ENCODE peak calls at places on chromosomes 12 and 14, in four cellular contexts. D is K562, B is HepG2, K is GM12878. O is an unnamed sample.

GRCh38 chr14:92549853-92550244 is 36.3 kb downstream of the RIN3 start:
- DNase-seq in D (no peak), B (no peak), K (no peak), O (no peak)

GRCh38 chr12:118980407-118981014 is 830 bp upstream of the SRRM4 start:
- DNase-seq in D (no peak), B (no peak), K (no peak), O (peak; percentile 67)

GRCh38 chr12:6336859-6337744 is 4.8 kb downstream of the TNFRSF1A start:
- DNase-seq in D (peak; percentile 29), B (no peak), K (no peak), O (peak; percentile 30)

GRCh38 chr12:61011767-61012423 is 1248.3 kb upstream of the USP15 start:
- DNase-seq in D (no peak), B (no peak), K (no peak), O (no peak)

GRCh38 chr12:120238839-120239445 is 26.6 kb downstream of the PXN start:
- DNase-seq in D (no peak), B (no peak), K (no peak), O (no peak)

GRCh38 chr12:127558363-127558762 is 708.6 kb upstream of the TMEM132C start:
- DNase-seq in D (no peak), B (no peak), K (no peak), O (no peak)

GRCh38 chr12:77685112-77685511 is 145.6 kb upstream of the NAV3 start:
- DNase-seq in D (no peak), B (peak; percentile 56), K (peak; percentile 7), O (peak; percentile 58)

GRCh38 chr12:116861331-116861730 is 19.9 kb downstream of the HRK start:
- DNase-seq in D (peak; percentile 22), B (no peak), K (peak; percentile 43), O (no peak)

GRCh38 chr12:563250-563781 is 99.9 kb downstream of the NINJ2 start:
- DNase-seq in D (no peak), B (no peak), K (no peak), O (no peak)

GRCh38 chr12:113846275-113846674 is 119.8 kb downstream of the RBM19 start:
- DNase-seq in D (no peak), B (no peak), K (no peak), O (no peak)

GRCh38 chr12:28239918-28240317 is 49.7 kb downstream of the CCDC91 start:
- DNase-seq in D (no peak), B (no peak), K (no peak), O (no peak)

GRCh38 chr14:104341532-104342434 is 203.4 kb downstream of the KIF26A start:
- DNase-seq in D (peak; percentile 83), B (peak; percentile 64), K (no peak), O (peak; percentile 86)

GRCh38 chr12:124566181-124567034 is 1.0 kb downstream of the NCOR2 start:
- DNase-seq in D (peak; percentile 84), B (peak; percentile 67), K (no peak), O (peak; percentile 82)

GRCh38 chr12:105291531-105291930 is 39.0 kb upstream of the C12orf75 start:
- DNase-seq in D (no peak), B (no peak), K (no peak), O (no peak)

GRCh38 chr12:51590347-51591019 is 550 bp upstream of the SCN8A start:
- DNase-seq in D (peak; percentile 94), B (peak; percentile 62), K (no peak), O (peak; percentile 87)

GRCh38 chr14:103716091-103716801 is 636 bp downstream of the ZFYVE21 start:
- DNase-seq in D (peak; percentile 66), B (no peak), K (no peak), O (no peak)

GRCh38 chr12:98814254-98814653 is 169.2 kb downstream of the APAF1 start:
- DNase-seq in D (no peak), B (no peak), K (no peak), O (no peak)

GRCh38 chr12:132419612-132420237 is 70.2 kb upstream of the FBRSL1 start:
- DNase-seq in D (no peak), B (no peak), K (no peak), O (no peak)

GRCh38 chr14:50776522-50776921 is 54.4 kb downstream of the NIN start:
- DNase-seq in D (no peak), B (no peak), K (no peak), O (no peak)

GRCh38 chr12:53174881-53175491 is 5.5 kb upstream of the ZNF740 start:
- DNase-seq in D (peak; percentile 22), B (peak; percentile 94), K (no peak), O (peak; percentile 63)

GRCh38 chr14:55427439-55427838 is 13.0 kb downstream of the TBPL2 start:
- DNase-seq in D (peak; percentile 37), B (no peak), K (no peak), O (no peak)

GRCh38 chr14:73754911-73755360 is 40.8 kb upstream of the PNMA1 start:
- DNase-seq in D (no peak), B (no peak), K (no peak), O (no peak)

GRCh38 chr12:2354151-2354991 is 301.6 kb downstream of the CACNA1C start:
- DNase-seq in D (no peak), B (no peak), K (no peak), O (no peak)

GRCh38 chr12:124501080-124501642 is 66.3 kb downstream of the NCOR2 start:
- DNase-seq in D (no peak), B (no peak), K (no peak), O (no peak)

GRCh38 chr12:103884316-103884715 is 43.3 kb upstream of the NT5DC3 start:
- DNase-seq in D (peak; percentile 25), B (no peak), K (no peak), O (no peak)

GRCh38 chr14:34324363-34324795 is 137.7 kb downstream of the SPTSSA start:
- DNase-seq in D (peak; percentile 38), B (peak; percentile 71), K (no peak), O (no peak)

GRCh38 chr12:21183721-21184275 is 52.8 kb downstream of the SLCO1B1 start:
- DNase-seq in D (no peak), B (no peak), K (no peak), O (no peak)

GRCh38 chr12:84929486-84929885 is 16.9 kb upstream of the SLC6A15 start:
- DNase-seq in D (no peak), B (no peak), K (no peak), O (no peak)

GRCh38 chr12:84919271-84919670 is 6.7 kb upstream of the SLC6A15 start:
- DNase-seq in D (no peak), B (no peak), K (no peak), O (no peak)

GRCh38 chr12:84920331-84920730 is 7.7 kb upstream of the SLC6A15 start:
- DNase-seq in D (no peak), B (no peak), K (no peak), O (no peak)

GRCh38 chr12:84922721-84923120 is 10.1 kb upstream of the SLC6A15 start:
- DNase-seq in D (no peak), B (no peak), K (no peak), O (no peak)

DNA sequence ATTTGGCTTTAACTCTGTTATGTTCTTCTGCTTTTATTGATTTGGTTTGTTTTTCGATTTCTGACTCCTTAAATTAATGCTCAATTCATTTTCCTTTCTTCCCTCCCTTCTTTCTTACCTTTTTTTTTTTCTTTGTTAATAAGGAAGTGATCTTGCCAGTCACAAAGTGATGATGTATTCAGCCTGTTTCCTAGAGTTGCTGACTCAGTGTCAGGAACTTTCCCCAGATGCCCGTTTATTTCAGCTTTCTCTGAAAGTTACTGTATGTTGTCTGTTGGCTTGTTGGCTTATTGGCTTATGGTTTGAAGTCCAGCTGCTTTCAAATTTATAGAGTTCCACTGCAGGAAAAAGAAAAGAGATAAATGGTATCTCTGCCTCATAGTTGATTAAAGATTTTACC is 12.4 kb upstream of the SLC6A15 start:
- DNase-seq in D (no peak), B (no peak), K (no peak), O (no peak)
- TF ChIP-seq TCF7 in D (no peak), B (no peak), K (no peak), O (no peak)

GRCh38 chr14:22184157-22185025 is 404.6 kb downstream of the DAD1 start:
- DNase-seq in D (no peak), B (no peak), K (no peak), O (no peak)
- TF ChIP-seq CREB1 in D (no peak), B (no peak), K (no peak), O (no peak)

GRCh38 chr12:130177615-130178014 is 15.4 kb downstream of the FZD10 start:
- DNase-seq in D (no peak), B (no peak), K (no peak), O (no peak)

GRCh38 chr12:130179191-130179590 is 16.9 kb downstream of the FZD10 start:
- DNase-seq in D (no peak), B (no peak), K (no peak), O (no peak)

GRCh38 chr12:130178291-130178690 is 16.0 kb downstream of the FZD10 start:
- DNase-seq in D (no peak), B (no peak), K (no peak), O (no peak)

GRCh38 chr12:130181211-130181610 is 18.9 kb downstream of the FZD10 start:
- DNase-seq in D (no peak), B (no peak), K (no peak), O (no peak)

DNA sequence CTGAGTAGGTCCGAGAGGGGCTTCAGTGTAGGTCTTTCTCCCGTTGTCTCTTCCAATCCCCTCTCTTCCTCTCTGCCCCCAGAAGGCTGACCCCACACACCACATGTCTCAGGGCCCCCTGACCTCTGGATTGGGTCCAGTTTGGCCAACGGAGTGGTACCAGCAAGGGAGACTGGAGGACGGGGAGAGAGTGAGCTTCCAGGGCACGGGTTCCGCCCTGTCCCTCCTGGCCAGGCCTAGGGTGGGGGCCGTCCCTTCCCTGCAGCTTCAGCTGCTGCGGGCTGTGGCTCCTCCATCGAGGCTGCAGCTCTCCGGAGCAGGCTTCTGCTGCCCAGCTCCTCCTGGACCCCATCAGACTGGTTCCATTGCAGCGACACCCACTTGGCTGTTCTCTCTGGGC is 17.4 kb downstream of the FZD10 start:
- DNase-seq in D (no peak), B (no peak), K (no peak), O (no peak)
- TF ChIP-seq USF2 in D (no peak), B (no peak), K (no peak), O (no peak)

GRCh38 chr12:49824886-49825285 is 3.3 kb downstream of the NCKAP5L start:
- DNase-seq in D (no peak), B (no peak), K (no peak), O (no peak)

GRCh38 chr12:49825360-49825970 is 2.7 kb downstream of the NCKAP5L start:
- DNase-seq in D (no peak), B (no peak), K (no peak), O (no peak)

GRCh38 chr12:49827351-49828099 is 688 bp downstream of the NCKAP5L start:
- DNase-seq in D (peak; percentile 90), B (peak; percentile 71), K (no peak), O (peak; percentile 78)

GRCh38 chr12:49824416-49824815 is 3.8 kb downstream of the NCKAP5L start:
- DNase-seq in D (no peak), B (no peak), K (no peak), O (no peak)

DNA sequence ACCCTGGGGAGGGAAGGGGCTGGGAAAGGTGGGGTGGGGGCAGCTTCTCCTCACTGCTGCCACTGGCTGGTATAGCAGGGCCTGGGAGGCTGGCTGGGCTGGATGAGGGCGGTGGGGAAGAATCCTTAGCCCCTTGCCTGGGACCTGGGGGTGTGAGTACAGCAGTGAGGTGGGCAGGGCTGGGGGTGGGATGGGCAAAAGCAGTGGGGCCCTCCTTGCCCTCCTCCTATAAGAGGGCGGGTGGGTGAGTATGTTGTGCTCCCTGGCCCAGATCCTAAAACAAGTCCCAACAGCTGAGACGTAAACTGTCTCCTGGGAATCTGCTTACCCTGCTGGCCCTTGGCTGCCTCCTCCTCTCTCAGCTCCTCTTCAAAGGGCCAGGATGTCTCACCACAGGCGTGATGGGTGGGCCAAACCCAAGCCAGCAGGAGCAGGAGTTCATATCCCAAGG is 2.2 kb downstream of the NCKAP5L start:
- DNase-seq in D (no peak), B (no peak), K (no peak), O (no peak)
- TF ChIP-seq TCF7 in D (no peak), B (no peak), K (no peak), O (no peak)

O was measured in WTC11.